ENCODE peak calls at places on chromosomes 4 and X, in eight cellular contexts. One of them, this sample, is unnamed.

GRCh38 chrX:82816001-82816400 is 692.1 kb upstream of the POU3F4 start:
- DNase-seq in stomach: no peak
- DNase-seq in A549: no peak
- DNase-seq in sigmoid colon: no peak
- DNase-seq in ovary: no peak
- DNase-seq in upper lobe of left lung: no peak
- DNase-seq in GM12878: no peak
- DNase-seq in tibial nerve: no peak
- DNase-seq in this sample: no peak

GRCh38 chr4:70183168-70183939 is 12.2 kb upstream of the ODAM start:
- DNase-seq in stomach: peak
- DNase-seq in A549: peak
- DNase-seq in sigmoid colon: no peak
- DNase-seq in ovary: no peak
- DNase-seq in upper lobe of left lung: peak
- DNase-seq in GM12878: no peak
- DNase-seq in tibial nerve: no peak
- DNase-seq in this sample: peak

GRCh38 chr4:73599182-73599581 is 21.1 kb downstream of the RASSF6 start:
- DNase-seq in stomach: peak
- DNase-seq in A549: peak
- DNase-seq in sigmoid colon: no peak
- DNase-seq in ovary: peak
- DNase-seq in upper lobe of left lung: no peak
- DNase-seq in GM12878: no peak
- DNase-seq in tibial nerve: peak
- DNase-seq in this sample: peak

GRCh38 chr4:186161138-186161537 is 30.2 kb upstream of the CYP4V2 start:
- DNase-seq in stomach: no peak
- DNase-seq in A549: no peak
- DNase-seq in sigmoid colon: no peak
- DNase-seq in ovary: no peak
- DNase-seq in upper lobe of left lung: no peak
- DNase-seq in GM12878: peak
- DNase-seq in tibial nerve: no peak
- DNase-seq in this sample: peak

GRCh38 chr4:156169011-156169410 is 215.3 kb upstream of the CTSO start:
- DNase-seq in stomach: no peak
- DNase-seq in A549: no peak
- DNase-seq in sigmoid colon: peak
- DNase-seq in ovary: no peak
- DNase-seq in upper lobe of left lung: no peak
- DNase-seq in GM12878: no peak
- DNase-seq in tibial nerve: no peak
- DNase-seq in this sample: no peak

GRCh38 chr4:95506264-95506663 is 42.5 kb downstream of the UNC5C start:
- DNase-seq in stomach: no peak
- DNase-seq in A549: no peak
- DNase-seq in sigmoid colon: no peak
- DNase-seq in ovary: no peak
- DNase-seq in upper lobe of left lung: no peak
- DNase-seq in GM12878: no peak
- DNase-seq in tibial nerve: no peak
- DNase-seq in this sample: no peak

GRCh38 chr4:98519268-98519993 is 139.0 kb downstream of the TSPAN5 start:
- DNase-seq in stomach: no peak
- DNase-seq in A549: no peak
- DNase-seq in sigmoid colon: no peak
- DNase-seq in ovary: no peak
- DNase-seq in upper lobe of left lung: no peak
- DNase-seq in GM12878: no peak
- DNase-seq in tibial nerve: no peak
- DNase-seq in this sample: no peak

GRCh38 chrX:121579016-121579760 is 531.8 kb downstream of the GLUD2 start:
- DNase-seq in stomach: no peak
- DNase-seq in A549: no peak
- DNase-seq in sigmoid colon: no peak
- DNase-seq in ovary: no peak
- DNase-seq in upper lobe of left lung: no peak
- DNase-seq in GM12878: peak
- DNase-seq in tibial nerve: no peak
- DNase-seq in this sample: peak

GRCh38 chr4:38173935-38174334 is 213.7 kb downstream of the PTTG2 start:
- DNase-seq in stomach: no peak
- DNase-seq in A549: no peak
- DNase-seq in sigmoid colon: no peak
- DNase-seq in ovary: no peak
- DNase-seq in upper lobe of left lung: no peak
- DNase-seq in GM12878: no peak
- DNase-seq in tibial nerve: no peak
- DNase-seq in this sample: no peak

GRCh38 chr4:86453044-86453501 is 93.2 kb upstream of the MAPK10 start:
- DNase-seq in stomach: no peak
- DNase-seq in A549: no peak
- DNase-seq in sigmoid colon: peak
- DNase-seq in ovary: peak
- DNase-seq in upper lobe of left lung: no peak
- DNase-seq in GM12878: no peak
- DNase-seq in tibial nerve: no peak
- DNase-seq in this sample: no peak

GRCh38 chrX:3345281-3346081 is 971 bp downstream of the MXRA5 start:
- DNase-seq in stomach: peak
- DNase-seq in A549: no peak
- DNase-seq in sigmoid colon: peak
- DNase-seq in ovary: peak
- DNase-seq in upper lobe of left lung: peak
- DNase-seq in GM12878: no peak
- DNase-seq in tibial nerve: no peak
- DNase-seq in this sample: no peak

GRCh38 chr4:126753592-126753991 is 879.2 kb upstream of the INTU start:
- DNase-seq in stomach: no peak
- DNase-seq in A549: no peak
- DNase-seq in sigmoid colon: no peak
- DNase-seq in ovary: no peak
- DNase-seq in upper lobe of left lung: no peak
- DNase-seq in GM12878: no peak
- DNase-seq in tibial nerve: no peak
- DNase-seq in this sample: no peak

GRCh38 chr4:126750723-126751122 is 882.0 kb upstream of the INTU start:
- DNase-seq in stomach: no peak
- DNase-seq in A549: no peak
- DNase-seq in sigmoid colon: no peak
- DNase-seq in ovary: no peak
- DNase-seq in upper lobe of left lung: no peak
- DNase-seq in GM12878: no peak
- DNase-seq in tibial nerve: no peak
- DNase-seq in this sample: no peak

GRCh38 chr4:126756050-126756809 is 876.5 kb upstream of the INTU start:
- DNase-seq in stomach: no peak
- DNase-seq in A549: no peak
- DNase-seq in sigmoid colon: no peak
- DNase-seq in ovary: no peak
- DNase-seq in upper lobe of left lung: no peak
- DNase-seq in GM12878: no peak
- DNase-seq in tibial nerve: no peak
- DNase-seq in this sample: no peak

GRCh38 chr4:126748736-126749135 is 884.0 kb upstream of the INTU start:
- DNase-seq in stomach: no peak
- DNase-seq in A549: no peak
- DNase-seq in sigmoid colon: no peak
- DNase-seq in ovary: no peak
- DNase-seq in upper lobe of left lung: no peak
- DNase-seq in GM12878: no peak
- DNase-seq in tibial nerve: no peak
- DNase-seq in this sample: no peak

GRCh38 chr4:126752702-126753101 is 880.1 kb upstream of the INTU start:
- DNase-seq in stomach: no peak
- DNase-seq in A549: no peak
- DNase-seq in sigmoid colon: no peak
- DNase-seq in ovary: no peak
- DNase-seq in upper lobe of left lung: no peak
- DNase-seq in GM12878: no peak
- DNase-seq in tibial nerve: no peak
- DNase-seq in this sample: no peak
- TF ChIP-seq EP300 in stomach: no peak
- TF ChIP-seq EP300 in A549: no peak
- TF ChIP-seq EP300 in sigmoid colon: no peak
- TF ChIP-seq EP300 in ovary: no peak
- TF ChIP-seq EP300 in upper lobe of left lung: no peak
- TF ChIP-seq EP300 in GM12878: no peak
- TF ChIP-seq EP300 in tibial nerve: no peak
- TF ChIP-seq EP300 in this sample: no peak

DNA sequence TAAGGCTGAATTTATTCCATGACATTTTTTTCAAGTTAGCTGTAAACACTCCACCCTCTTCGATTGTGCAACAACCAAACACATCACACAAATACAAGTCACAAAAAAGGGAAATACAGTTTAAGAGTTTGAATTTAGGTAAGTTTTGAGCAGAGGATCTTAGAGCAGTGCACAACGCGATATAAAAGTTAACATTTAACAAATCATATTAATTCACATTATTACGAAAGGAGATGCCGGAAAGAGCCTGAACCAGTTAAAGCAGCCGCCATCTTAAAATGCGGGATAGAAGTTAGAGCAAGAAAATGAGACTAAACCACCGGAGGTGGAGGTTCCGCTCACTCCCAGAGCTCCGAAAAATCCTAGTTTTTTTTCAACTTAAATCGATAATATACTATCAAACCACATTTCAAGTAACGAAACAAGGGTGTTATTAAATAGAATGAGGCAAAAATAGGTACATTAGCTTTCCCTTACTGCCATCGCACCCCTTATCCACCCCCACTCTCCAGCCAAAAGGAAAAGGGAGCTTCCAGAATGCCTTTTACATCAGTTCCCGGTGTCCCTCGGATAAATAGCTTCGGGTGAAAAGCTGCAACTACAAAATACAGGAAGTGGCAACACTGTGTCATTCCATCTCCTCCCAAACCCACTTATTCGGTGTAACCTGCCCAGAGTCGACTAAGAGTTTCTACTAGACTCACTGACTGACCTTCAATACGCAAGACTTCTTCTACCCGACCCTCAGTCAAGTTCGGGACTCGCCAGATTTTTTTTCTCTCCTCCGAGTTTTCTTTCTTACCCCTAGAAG is 1.9 kb downstream of the UBE2D3 start:
- DNase-seq in stomach: no peak
- DNase-seq in A549: no peak
- DNase-seq in sigmoid colon: peak
- DNase-seq in ovary: no peak
- DNase-seq in upper lobe of left lung: peak
- DNase-seq in GM12878: no peak
- DNase-seq in tibial nerve: no peak
- DNase-seq in this sample: peak
- TF ChIP-seq EP300 in stomach: no peak
- TF ChIP-seq EP300 in A549: no peak
- TF ChIP-seq EP300 in sigmoid colon: peak
- TF ChIP-seq EP300 in ovary: no peak
- TF ChIP-seq EP300 in upper lobe of left lung: no peak
- TF ChIP-seq EP300 in GM12878: no peak
- TF ChIP-seq EP300 in tibial nerve: peak
- TF ChIP-seq EP300 in this sample: peak

DNA sequence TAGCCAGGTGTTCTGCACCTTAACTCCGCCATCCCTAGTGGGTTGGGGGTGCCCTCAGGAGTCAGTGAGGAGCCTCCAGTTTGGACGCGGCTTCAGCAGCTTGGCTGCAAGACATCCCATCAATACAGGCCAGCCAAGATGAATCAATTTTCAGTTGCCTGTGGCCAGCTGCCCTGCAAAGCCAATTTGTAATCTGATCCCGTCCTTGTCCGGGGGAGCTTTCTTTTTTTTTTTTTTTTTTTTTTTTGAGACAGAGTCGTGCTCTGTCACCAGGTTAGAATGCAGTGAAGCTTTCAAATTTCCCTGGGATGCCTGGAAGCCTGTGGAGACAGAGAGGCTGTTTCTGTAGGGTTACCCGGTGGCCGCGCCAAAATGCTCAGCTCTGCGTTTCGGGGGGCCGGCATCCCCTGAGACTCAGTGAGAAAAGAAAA is 192.5 kb downstream of the ASMT start:
- DNase-seq in stomach: no peak
- DNase-seq in A549: no peak
- DNase-seq in sigmoid colon: no peak
- DNase-seq in ovary: no peak
- DNase-seq in upper lobe of left lung: no peak
- DNase-seq in GM12878: no peak
- DNase-seq in tibial nerve: no peak
- DNase-seq in this sample: no peak
- TF ChIP-seq EP300 in stomach: no peak
- TF ChIP-seq EP300 in A549: no peak
- TF ChIP-seq EP300 in sigmoid colon: no peak
- TF ChIP-seq EP300 in ovary: no peak
- TF ChIP-seq EP300 in upper lobe of left lung: no peak
- TF ChIP-seq EP300 in GM12878: no peak
- TF ChIP-seq EP300 in tibial nerve: no peak
- TF ChIP-seq EP300 in this sample: no peak

DNA sequence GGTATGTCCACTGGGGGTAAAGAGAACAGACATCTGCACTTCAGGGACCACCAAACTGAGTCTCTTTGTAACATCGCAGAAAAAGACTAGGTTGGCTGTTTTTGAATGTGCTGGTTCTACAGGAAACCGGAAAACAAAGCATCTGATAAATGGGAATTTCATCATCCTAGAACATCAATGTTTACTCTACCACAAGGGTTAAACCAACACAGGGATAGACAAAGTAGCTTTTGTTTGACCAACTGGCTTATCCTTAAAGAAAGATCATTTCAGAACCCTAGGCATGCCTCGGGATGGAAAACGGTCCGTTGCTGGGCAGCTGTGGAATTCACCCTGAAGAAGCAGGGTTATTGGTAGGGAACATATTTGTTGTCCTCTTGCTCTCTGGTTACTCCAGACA is 2355.5 kb upstream of the AGA start:
- DNase-seq in stomach: no peak
- DNase-seq in A549: no peak
- DNase-seq in sigmoid colon: no peak
- DNase-seq in ovary: no peak
- DNase-seq in upper lobe of left lung: no peak
- DNase-seq in GM12878: no peak
- DNase-seq in tibial nerve: no peak
- DNase-seq in this sample: no peak
- TF ChIP-seq EP300 in stomach: no peak
- TF ChIP-seq EP300 in A549: no peak
- TF ChIP-seq EP300 in sigmoid colon: no peak
- TF ChIP-seq EP300 in ovary: no peak
- TF ChIP-seq EP300 in upper lobe of left lung: no peak
- TF ChIP-seq EP300 in GM12878: no peak
- TF ChIP-seq EP300 in tibial nerve: no peak
- TF ChIP-seq EP300 in this sample: no peak

GRCh38 chr4:94504545-94504944 is 52.8 kb downstream of the PDLIM5 start:
- DNase-seq in stomach: no peak
- DNase-seq in A549: no peak
- DNase-seq in sigmoid colon: no peak
- DNase-seq in ovary: no peak
- DNase-seq in upper lobe of left lung: no peak
- DNase-seq in GM12878: no peak
- DNase-seq in tibial nerve: no peak
- DNase-seq in this sample: no peak
- TF ChIP-seq EP300 in stomach: no peak
- TF ChIP-seq EP300 in A549: no peak
- TF ChIP-seq EP300 in sigmoid colon: no peak
- TF ChIP-seq EP300 in ovary: no peak
- TF ChIP-seq EP300 in upper lobe of left lung: no peak
- TF ChIP-seq EP300 in GM12878: no peak
- TF ChIP-seq EP300 in tibial nerve: no peak
- TF ChIP-seq EP300 in this sample: no peak

This sample was measured in transverse colon.